ENCODE peak calls at places on chromosomes 3 and 15, in four cellular contexts. W, Q, E and V are unnamed samples.

GRCh38 chr3:71029770-71030169 is 553.8 kb downstream of the FOXP1 start:
- DNase-seq in E (no peak), W (no peak), Q (no peak), V (no peak)

GRCh38 chr3:14188367-14188766 is 9.8 kb downstream of the LSM3 start:
- DNase-seq in W (no peak), E (no peak), Q (no peak), V (no peak)

GRCh38 chr3:49607105-49607591 is 52.9 kb downstream of the BSN start:
- DNase-seq in W (peak), Q (no peak), E (no peak), V (no peak)

GRCh38 chr15:90165659-90166489 is 35.3 kb upstream of the SEMA4B start:
- DNase-seq in Q (peak), W (peak), E (no peak), V (no peak)

GRCh38 chr3:30141927-30142326 is 464.5 kb upstream of the TGFBR2 start:
- DNase-seq in Q (no peak), E (no peak), W (no peak), V (no peak)

GRCh38 chr3:100155105-100155504 is 40.8 kb upstream of the FILIP1L start:
- DNase-seq in Q (no peak), E (no peak), W (no peak), V (no peak)

GRCh38 chr15:43851251-43851650 is 24.4 kb downstream of the WDR76 start:
- DNase-seq in Q (no peak), W (no peak), E (no peak), V (no peak)

GRCh38 chr3:32143849-32144757 is 37.7 kb downstream of the GPD1L start:
- DNase-seq in Q (peak), E (peak), W (peak), V (peak)

GRCh38 chr15:45645026-45645980 is 10.5 kb downstream of the SQOR start:
- DNase-seq in W (peak), Q (peak), E (no peak), V (no peak)

GRCh38 chr3:165159760-165160421 is 36.3 kb downstream of the SLITRK3 start:
- DNase-seq in W (no peak), Q (no peak), E (peak), V (no peak)

GRCh38 chr15:64478863-64479262 is 18.5 kb downstream of the ZNF609 start:
- DNase-seq in W (no peak), E (no peak), Q (no peak), V (no peak)

GRCh38 chr3:160686955-160687535 is 10.1 kb downstream of the ARL14 start:
- DNase-seq in Q (no peak), W (no peak), E (peak), V (peak)

GRCh38 chr3:170062769-170063168 is 25.0 kb downstream of the GPR160 start:
- DNase-seq in E (peak), W (no peak), Q (no peak), V (no peak)

GRCh38 chr15:83890584-83890983 is 236.7 kb downstream of the ADAMTSL3 start:
- DNase-seq in W (no peak), Q (no peak), E (no peak), V (no peak)

GRCh38 chr3:167300210-167300609 is 79.9 kb downstream of the ZBBX start:
- DNase-seq in Q (no peak), E (no peak), W (no peak), V (no peak)

GRCh38 chr15:31342781-31343626 is 16.4 kb downstream of the KLF13 start:
- DNase-seq in Q (no peak), W (no peak), E (peak), V (no peak)

GRCh38 chr3:178684881-178685590 is 148.8 kb downstream of the KCNMB2 start:
- DNase-seq in Q (peak), E (peak), W (no peak), V (peak)

GRCh38 chr3:151816091-151816604 is 2.2 kb downstream of the AADAC start:
- DNase-seq in Q (peak), W (peak), E (peak), V (no peak)

GRCh38 chr3:139006051-139006716 is at the start of gene PRR23A:
- DNase-seq in W (no peak), Q (no peak), E (no peak), V (no peak)

GRCh38 chr3:156033428-156033827 is 87.0 kb upstream of the KCNAB1 start:
- DNase-seq in W (no peak), Q (no peak), E (peak), V (no peak)

GRCh38 chr3:180594631-180595348 is 7.2 kb upstream of the TTC14 start:
- DNase-seq in Q (no peak), W (no peak), E (peak), V (peak)

GRCh38 chr15:92322566-92323355 is 70.9 kb upstream of the ST8SIA2 start:
- DNase-seq in E (no peak), Q (no peak), W (no peak), V (no peak)

GRCh38 chr15:25717861-25718504 is 145.1 kb downstream of the ATP10A start:
- DNase-seq in W (no peak), E (no peak), Q (no peak), V (no peak)

GRCh38 chr3:143697975-143698374 is 150.3 kb downstream of the SLC9A9 start:
- DNase-seq in Q (no peak), E (no peak), W (no peak), V (no peak)

GRCh38 chr3:50256978-50257890 is 11.7 kb upstream of the SEMA3B start:
- DNase-seq in Q (no peak), E (peak), W (no peak), V (peak)

DNA sequence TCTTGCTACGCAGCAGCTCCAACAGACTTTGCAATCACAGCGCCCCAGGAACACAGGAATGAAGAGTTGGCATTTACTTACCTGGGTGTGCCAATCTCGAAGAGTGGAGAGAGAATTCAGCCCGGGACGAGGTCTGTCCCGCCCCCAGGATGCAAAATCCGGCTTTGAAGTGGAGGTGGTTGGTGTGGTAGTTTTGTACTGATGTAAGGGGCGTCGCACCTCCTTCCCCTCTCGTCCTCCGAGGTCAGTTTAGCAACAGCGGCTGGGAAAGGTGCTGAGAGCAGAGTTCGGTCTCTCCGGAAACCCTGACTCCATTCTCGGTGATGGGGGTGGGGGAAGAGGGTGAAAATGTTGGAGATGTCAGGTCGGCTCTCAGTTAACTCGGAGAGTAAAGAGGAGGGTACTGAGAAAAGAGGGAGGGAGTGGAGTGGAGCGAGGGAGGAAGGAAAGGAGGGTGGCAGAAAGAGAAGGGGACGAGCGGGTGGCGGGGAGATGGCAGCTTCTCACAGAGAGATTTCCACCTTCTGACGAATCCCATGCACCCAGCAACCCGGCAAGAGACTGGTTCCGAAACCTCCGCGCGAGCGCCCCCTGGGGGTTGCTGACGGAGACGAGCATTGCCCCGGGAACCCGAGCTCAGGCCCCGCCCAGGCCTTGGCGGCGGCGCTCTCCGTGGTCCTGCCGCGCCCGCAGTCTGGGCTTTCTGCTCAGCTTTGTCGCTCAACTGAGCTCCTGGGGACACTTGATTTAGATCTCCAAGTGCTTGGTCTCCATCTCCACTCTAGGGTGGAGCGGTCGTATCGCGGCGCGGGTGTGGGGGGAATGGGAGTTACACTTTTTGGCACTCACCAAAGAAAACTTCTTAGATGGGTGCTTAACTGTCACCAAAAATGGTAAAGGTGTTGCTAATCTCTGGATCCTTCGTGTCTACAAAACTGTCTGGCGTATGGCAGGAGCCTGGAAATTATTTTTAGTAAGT is at the start of gene CPNE4:
- DNase-seq in W (peak), Q (peak), E (peak), V (peak)
- TF ChIP-seq EZH2 in W (no peak), Q (peak), E (no peak), V (no peak)

GRCh38 chr3:126356373-126357298 is 572 bp downstream of the KLF15 start:
- DNase-seq in E (peak), W (no peak), Q (peak), V (no peak)
- TF ChIP-seq EZH2 in E (no peak), W (no peak), Q (no peak), V (no peak)

GRCh38 chr15:55741592-55742497 is 1.1 kb downstream of the PRTG start:
- DNase-seq in Q (peak), W (no peak), E (peak), V (peak)
- TF ChIP-seq EZH2 in Q (peak), W (no peak), E (peak), V (no peak)

DNA sequence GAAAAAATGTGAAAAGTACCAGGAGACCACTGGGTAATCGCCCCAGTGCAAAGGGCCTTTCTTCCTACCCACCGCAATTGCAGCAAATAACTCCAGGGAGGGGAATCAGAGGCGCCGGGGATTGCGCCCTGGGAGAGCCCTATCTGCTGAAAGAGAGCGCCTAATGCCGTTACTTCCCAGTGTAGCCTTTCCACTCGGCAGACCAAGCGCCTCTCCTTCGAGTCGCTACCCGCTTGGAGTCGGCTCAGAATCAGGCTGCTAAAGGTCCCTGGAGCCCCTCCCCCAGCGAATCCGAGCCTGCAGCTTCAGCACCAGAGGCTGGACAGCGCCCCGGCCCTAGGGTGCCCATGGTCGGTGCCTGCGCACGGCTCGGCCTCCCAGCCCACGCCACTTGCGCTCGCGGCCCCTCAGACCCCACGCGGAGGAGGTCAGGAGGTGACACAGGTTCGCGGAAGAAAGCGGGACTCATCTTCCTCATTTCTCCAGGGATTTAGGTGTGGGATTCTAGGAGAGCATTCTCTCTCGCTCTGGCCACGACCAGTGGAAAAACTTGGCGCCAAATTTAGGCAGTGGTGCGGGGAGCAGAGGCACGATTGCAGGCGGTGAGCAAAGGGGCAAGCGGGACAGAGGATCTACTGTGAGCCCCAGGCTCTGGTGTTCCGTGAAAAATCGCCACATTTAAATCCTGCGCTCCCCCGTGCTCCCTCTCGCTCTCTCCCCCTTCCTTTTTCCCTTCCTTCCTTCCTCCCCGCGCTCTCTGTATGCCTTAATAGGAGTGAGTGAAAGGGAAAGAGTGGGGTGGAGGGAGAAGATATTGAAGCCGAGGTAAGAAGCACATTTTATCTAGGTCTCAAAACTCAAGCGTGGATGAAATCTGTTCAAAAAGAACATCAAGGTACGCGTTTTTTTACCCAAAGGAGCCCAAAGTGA is 15.4 kb upstream of the AEN start:
- DNase-seq in E (peak), Q (peak), W (no peak), V (peak)
- TF ChIP-seq EZH2 in E (peak), Q (peak), W (no peak), V (no peak)

GRCh38 chr3:98733778-98734281 is 29.3 kb upstream of the ST3GAL6 start:
- DNase-seq in W (no peak), E (peak), Q (peak), V (peak)
- TF ChIP-seq EZH2 in W (no peak), E (no peak), Q (no peak), V (no peak)